ENCODE peak calls at places on chromosomes 12 and 14, in seven cellular contexts. G, A, Y, T, R, W and F are unnamed samples.

GRCh38 chr12:101781834-101782543 is 42.7 kb upstream of the SYCP3 start:
- DNase-seq in G (peak), A (no peak), Y (no peak), T (no peak), R (no peak), W (no peak), F (no peak)

GRCh38 chr12:97404093-97404492 is 58.5 kb upstream of the RMST start:
- DNase-seq in G (no peak), A (no peak), Y (no peak), T (no peak), R (no peak), W (no peak), F (no peak)

GRCh38 chr14:30005114-30005698 is 77.6 kb upstream of the PRKD1 start:
- DNase-seq in G (peak), A (no peak), Y (no peak), T (no peak), R (peak), W (no peak), F (no peak)

GRCh38 chr12:15268927-15269552 is 47.8 kb upstream of the RERG start:
- DNase-seq in G (peak), A (no peak), Y (no peak), T (no peak), R (peak), W (peak), F (no peak)

GRCh38 chr12:6567824-6568617 is at the start of gene NOP2:
- DNase-seq in G (peak), A (peak), Y (peak), T (peak), R (peak), W (peak), F (peak)

GRCh38 chr12:66960704-66961690 is 282.1 kb upstream of the GRIP1 start:
- DNase-seq in G (no peak), A (no peak), Y (no peak), T (no peak), R (peak), W (no peak), F (no peak)

GRCh38 chr14:105533811-105534498 is 7.6 kb downstream of the TMEM121 start:
- DNase-seq in G (no peak), A (no peak), Y (no peak), T (no peak), R (no peak), W (no peak), F (no peak)

GRCh38 chr12:122423258-122424165 is 1.0 kb upstream of the CLIP1 start:
- DNase-seq in G (no peak), A (no peak), Y (no peak), T (no peak), R (peak), W (no peak), F (peak)

GRCh38 chr12:34395056-34396005 is 373.0 kb downstream of the ALG10 start:
- DNase-seq in G (no peak), A (peak), Y (peak), T (peak), R (no peak), W (no peak), F (no peak)

GRCh38 chr12:53380104-53380796 is at the start of gene SP1:
- DNase-seq in G (peak), A (peak), Y (peak), T (peak), R (peak), W (peak), F (peak)

GRCh38 chr14:20675669-20676068 is 8.7 kb upstream of the RNASE4 start:
- DNase-seq in G (no peak), A (no peak), Y (no peak), T (no peak), R (no peak), W (no peak), F (no peak)

GRCh38 chr12:122021822-122022392 is at the start of gene BCL7A:
- DNase-seq in G (peak), A (no peak), Y (peak), T (peak), R (peak), W (no peak), F (peak)

GRCh38 chr12:39287409-39287808 is 155.5 kb downstream of the KIF21A start:
- DNase-seq in G (no peak), A (no peak), Y (no peak), T (no peak), R (no peak), W (no peak), F (no peak)

GRCh38 chr12:109291531-109292341 is 17.3 kb downstream of the FOXN4 start:
- DNase-seq in G (no peak), A (no peak), Y (peak), T (no peak), R (peak), W (no peak), F (peak)

GRCh38 chr14:23123419-23123818 is 4.4 kb upstream of the CEBPE start:
- DNase-seq in G (no peak), A (peak), Y (peak), T (peak), R (no peak), W (no peak), F (peak)

GRCh38 chr14:89773644-89774316 is 180.8 kb downstream of the EFCAB11 start:
- DNase-seq in G (peak), A (no peak), Y (peak), T (no peak), R (peak), W (no peak), F (no peak)

GRCh38 chr12:71438670-71439361 is 782 bp upstream of the LGR5 start:
- DNase-seq in G (peak), A (no peak), Y (no peak), T (no peak), R (peak), W (no peak), F (no peak)

GRCh38 chr12:32155911-32156585 is 49.4 kb downstream of the BICD1 start:
- DNase-seq in G (no peak), A (no peak), Y (no peak), T (no peak), R (no peak), W (no peak), F (no peak)

GRCh38 chr12:118237908-118238307 is 102.0 kb downstream of the PEBP1 start:
- DNase-seq in G (peak), A (no peak), Y (no peak), T (no peak), R (no peak), W (no peak), F (no peak)

GRCh38 chr14:95389471-95390011 is 69.8 kb upstream of the CLMN start:
- DNase-seq in G (peak), A (peak), Y (no peak), T (no peak), R (no peak), W (no peak), F (no peak)

GRCh38 chr12:66130267-66131066 is at the start of gene LLPH:
- DNase-seq in G (peak), A (peak), Y (peak), T (peak), R (peak), W (peak), F (peak)

GRCh38 chr12:13197526-13198141 is 1.1 kb downstream of the EMP1 start:
- DNase-seq in G (no peak), A (peak), Y (no peak), T (no peak), R (peak), W (no peak), F (no peak)

GRCh38 chr12:31368666-31369361 is 42.9 kb upstream of the SINHCAF start:
- DNase-seq in G (no peak), A (no peak), Y (no peak), T (no peak), R (peak), W (no peak), F (no peak)

GRCh38 chr12:26290560-26290959 is 95.2 kb downstream of the SSPN start:
- DNase-seq in G (no peak), A (no peak), Y (no peak), T (no peak), R (no peak), W (no peak), F (no peak)

GRCh38 chr14:89425931-89426330 is 8.9 kb upstream of the FOXN3 start:
- DNase-seq in G (peak), A (no peak), Y (no peak), T (no peak), R (no peak), W (no peak), F (no peak)

GRCh38 chr14:106442857-106443256 is 916.5 kb downstream of the TMEM121 start:
- DNase-seq in G (no peak), A (no peak), Y (no peak), T (no peak), R (no peak), W (no peak), F (no peak)

GRCh38 chr12:53725824-53726223 is 1.4 kb downstream of the CALCOCO1 start:
- DNase-seq in G (no peak), A (no peak), Y (no peak), T (no peak), R (no peak), W (no peak), F (no peak)

GRCh38 chr14:100074431-100075100 is 9.3 kb downstream of the EVL start:
- DNase-seq in G (no peak), A (no peak), Y (no peak), T (no peak), R (no peak), W (no peak), F (no peak)
- H3K27ac ChIP-seq in G (no peak), A (no peak), Y (no peak), T (peak), R (no peak), W (peak), F (no peak)

DNA sequence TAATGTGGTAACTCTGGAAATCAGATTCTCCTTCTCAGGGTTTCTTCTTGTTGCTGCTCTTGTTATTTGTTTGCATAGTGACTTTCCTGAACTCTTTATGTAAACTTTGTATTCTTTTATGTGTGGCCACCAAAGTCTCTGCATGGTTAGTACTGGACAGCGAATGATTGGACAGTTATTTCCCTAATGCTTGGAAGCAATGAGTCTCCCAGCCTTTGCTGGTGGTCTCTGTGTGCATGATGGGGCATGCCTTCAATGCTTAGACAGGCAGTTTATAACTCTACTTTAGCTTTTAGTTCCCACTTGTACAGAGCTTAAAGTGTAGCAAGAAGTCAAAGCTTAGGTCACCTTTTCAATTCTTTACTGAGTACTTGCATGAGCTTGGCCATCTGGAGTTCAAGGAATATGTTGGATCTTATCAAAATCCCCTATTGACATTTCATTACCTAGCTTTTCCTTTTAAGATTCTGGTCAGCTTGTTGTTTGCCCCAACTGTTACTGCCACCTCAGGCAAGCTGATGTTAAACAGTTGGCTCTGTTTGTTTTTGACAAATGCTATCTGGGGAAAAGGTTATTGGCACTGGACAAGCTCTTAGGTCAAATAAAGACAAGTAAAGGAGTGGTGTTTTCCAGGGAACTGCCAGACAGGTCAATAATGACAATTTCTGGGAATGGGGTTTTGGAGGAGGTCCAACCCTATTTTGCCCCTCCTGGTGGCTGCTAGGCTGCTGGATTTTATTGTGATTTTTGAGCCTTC is 12.3 kb downstream of the CCDC91 start:
- DNase-seq in G (no peak), A (no peak), Y (no peak), T (no peak), R (no peak), W (no peak), F (no peak)
- H3K27ac ChIP-seq in G (no peak), A (no peak), Y (peak), T (no peak), R (no peak), W (no peak), F (no peak)

GRCh38 chr14:60637138-60637489 is 12.2 kb downstream of the SIX1 start:
- DNase-seq in G (no peak), A (no peak), Y (no peak), T (no peak), R (no peak), W (no peak), F (no peak)
- H3K27ac ChIP-seq in G (peak), A (no peak), Y (no peak), T (no peak), R (no peak), W (no peak), F (no peak)

DNA sequence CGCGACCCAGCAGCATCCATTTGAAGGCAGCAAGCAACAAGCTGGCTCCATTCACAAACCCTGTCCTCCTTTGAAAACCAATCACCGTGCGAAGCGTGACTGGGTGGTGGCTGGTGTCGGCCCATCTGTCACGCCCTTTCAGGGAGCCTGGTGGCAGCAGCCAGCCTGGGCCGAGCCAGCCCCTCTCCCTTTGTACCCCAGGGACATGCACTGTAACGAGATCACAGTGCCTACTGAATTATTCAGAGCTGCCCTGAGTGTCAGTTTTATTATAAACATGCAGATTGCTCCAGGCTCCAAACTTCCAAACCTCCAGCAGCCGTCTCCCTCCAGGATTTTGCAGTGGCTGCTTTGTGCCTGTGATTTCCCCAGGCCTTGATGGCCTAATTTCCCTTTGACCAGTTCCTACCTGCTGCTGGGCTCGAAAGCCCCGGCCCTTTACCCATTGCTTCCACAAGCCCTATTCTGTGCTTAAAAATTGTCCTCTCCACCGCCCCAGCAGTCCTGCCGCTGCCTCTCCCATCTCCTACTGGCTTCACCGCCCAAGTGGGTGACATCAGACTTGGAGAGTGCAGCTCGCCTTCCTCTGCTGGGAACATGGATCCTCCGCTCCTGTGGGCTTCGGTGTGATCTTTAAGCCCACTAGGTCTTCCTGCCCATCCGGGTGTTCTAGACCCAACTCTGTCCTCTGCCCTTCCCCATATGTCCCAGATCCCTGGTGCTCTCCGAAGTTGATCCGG is 22.5 kb upstream of the CTDSP2 start:
- DNase-seq in G (no peak), A (no peak), Y (no peak), T (no peak), R (peak), W (no peak), F (peak)
- H3K27ac ChIP-seq in G (no peak), A (peak), Y (no peak), T (peak), R (no peak), W (no peak), F (peak)

GRCh38 chr14:67940476-67940875 is 120.9 kb downstream of the RAD51B start:
- DNase-seq in G (no peak), A (no peak), Y (no peak), T (no peak), R (no peak), W (no peak), F (no peak)
- H3K27ac ChIP-seq in G (no peak), A (peak), Y (peak), T (peak), R (peak), W (no peak), F (no peak)

GRCh38 chr14:93343797-93344196 is 3.2 kb upstream of the COX8C start:
- DNase-seq in G (no peak), A (no peak), Y (no peak), T (no peak), R (peak), W (no peak), F (no peak)

GRCh38 chr14:93346926-93347721 is at the start of gene COX8C:
- DNase-seq in G (no peak), A (no peak), Y (no peak), T (no peak), R (peak), W (no peak), F (no peak)

GRCh38 chr14:93348292-93348691 is 1.3 kb downstream of the COX8C start:
- DNase-seq in G (no peak), A (no peak), Y (no peak), T (no peak), R (no peak), W (no peak), F (no peak)

GRCh38 chr14:93347850-93348249 is 868 bp downstream of the COX8C start:
- DNase-seq in G (no peak), A (no peak), Y (no peak), T (no peak), R (no peak), W (no peak), F (no peak)

GRCh38 chr14:93343266-93343665 is 3.7 kb upstream of the COX8C start:
- DNase-seq in G (no peak), A (no peak), Y (no peak), T (no peak), R (no peak), W (no peak), F (no peak)
- H3K27ac ChIP-seq in G (no peak), A (no peak), Y (no peak), T (no peak), R (peak), W (no peak), F (no peak)

DNA sequence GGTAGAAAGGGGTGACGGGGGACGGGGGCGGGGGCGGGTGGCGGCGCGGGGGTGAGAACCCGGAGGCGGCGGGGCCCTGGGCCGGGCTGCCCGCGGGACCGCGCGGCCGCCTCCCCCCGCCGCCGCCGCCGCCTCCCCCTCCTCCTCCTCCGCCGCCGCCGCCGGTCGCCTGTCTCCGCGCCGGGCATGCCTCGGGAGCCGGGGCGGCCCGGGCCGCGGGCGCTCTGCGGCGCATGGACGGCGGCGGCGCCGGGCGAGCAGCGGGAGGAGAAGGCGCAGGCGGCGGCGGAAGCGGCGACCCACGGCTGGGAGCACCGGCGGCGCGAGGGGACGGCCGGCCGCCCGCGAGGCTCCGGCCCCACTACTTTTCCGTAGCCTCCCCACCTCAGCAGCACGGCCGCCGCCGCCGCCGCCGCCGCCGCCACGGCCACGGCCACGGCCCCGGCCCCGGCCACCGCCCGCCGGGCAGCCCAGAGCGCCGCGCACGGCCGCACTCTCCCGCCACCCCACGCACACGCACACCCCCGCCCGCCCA is at the start of gene NPAS3:
- DNase-seq in G (no peak), A (no peak), Y (peak), T (no peak), R (peak), W (no peak), F (no peak)
- H3K27ac ChIP-seq in G (peak), A (peak), Y (no peak), T (peak), R (no peak), W (no peak), F (peak)